ENCODE peak calls at places on chromosomes 5 and 9, in six cellular contexts. X, W, A, M, C and U are unnamed samples.

GRCh38 chr5:98110270-98110669 is 663.2 kb upstream of the RGMB start:
- DNase-seq in W (no peak), X (no peak), C (no peak), A (peak; percentile 98), M (no peak), U (peak; percentile 82)

GRCh38 chr5:15501057-15501791 is 1.2 kb downstream of the FBXL7 start:
- DNase-seq in A (peak; percentile 76), C (no peak), X (no peak), W (no peak), M (peak; percentile 25), U (peak; percentile 88)

GRCh38 chr9:131968632-131969031 is 111.0 kb downstream of the MED27 start:
- DNase-seq in A (no peak), W (no peak), X (no peak), M (no peak), C (no peak), U (no peak)

GRCh38 chr9:132032584-132032945 is 47.1 kb downstream of the MED27 start:
- DNase-seq in X (no peak), A (no peak), W (no peak), C (no peak), M (no peak), U (no peak)

GRCh38 chr9:2013688-2014087 is 1.5 kb upstream of the SMARCA2 start:
- DNase-seq in C (no peak), X (no peak), W (no peak), A (peak; percentile 38), M (no peak), U (peak; percentile 60)

GRCh38 chr5:99644822-99645221 is 716.0 kb upstream of the CHD1 start:
- DNase-seq in M (no peak), X (no peak), W (no peak), C (no peak), A (no peak), U (no peak)

GRCh38 chr9:130240410-130241197 is 25.0 kb upstream of the HMCN2 start:
- DNase-seq in C (peak; percentile 69), A (peak; percentile 71), M (peak; percentile 69), W (no peak), X (no peak), U (peak; percentile 82)

GRCh38 chr5:76521240-76521758 is 101.9 kb downstream of the F2RL2 start:
- DNase-seq in M (no peak), C (no peak), W (no peak), X (no peak), A (peak; percentile 26), U (peak; percentile 95)

GRCh38 chr9:8456327-8456726 is 656.7 kb upstream of the DMAC1 start:
- DNase-seq in C (no peak), A (no peak), W (no peak), X (no peak), M (no peak), U (peak; percentile 81)

GRCh38 chr5:51625224-51625968 is 242.1 kb downstream of the ISL1 start:
- DNase-seq in M (no peak), C (no peak), W (no peak), A (no peak), X (no peak), U (no peak)

GRCh38 chr9:85142461-85143401 is 473.2 kb downstream of the NTRK2 start:
- DNase-seq in X (no peak), W (no peak), M (no peak), C (no peak), A (no peak), U (peak; percentile 27)

GRCh38 chr5:107631805-107632362 is 38.9 kb downstream of the EFNA5 start:
- DNase-seq in A (no peak), C (no peak), M (no peak), X (no peak), W (no peak), U (no peak)

GRCh38 chr5:149540098-149540497 is 11.1 kb downstream of the CSNK1A1 start:
- DNase-seq in M (no peak), W (no peak), A (no peak), X (no peak), C (no peak), U (no peak)

GRCh38 chr5:26492835-26493459 is 545.4 kb downstream of the CDH9 start:
- DNase-seq in C (no peak), X (no peak), A (no peak), W (no peak), M (no peak), U (no peak)

GRCh38 chr5:94693043-94693822 is 74.8 kb downstream of the SLF1 start:
- DNase-seq in W (no peak), C (no peak), X (no peak), A (peak; percentile 93), M (no peak), U (peak; percentile 87)

GRCh38 chr5:109692852-109693251 is 3.1 kb downstream of the MAN2A1 start:
- DNase-seq in A (no peak), W (no peak), M (no peak), X (no peak), C (no peak), U (no peak)

GRCh38 chr5:132808866-132809265 is 4.2 kb upstream of the SOWAHA start:
- DNase-seq in W (no peak), X (no peak), M (no peak), A (no peak), C (no peak), U (no peak)

GRCh38 chr5:19771174-19771835 is 216.7 kb downstream of the CDH18 start:
- DNase-seq in C (no peak), A (peak; percentile 40), W (no peak), X (no peak), M (no peak), U (peak; percentile 67)

GRCh38 chr5:80764786-80765185 is 110.0 kb upstream of the DHFR start:
- DNase-seq in A (no peak), C (no peak), X (no peak), M (no peak), W (no peak), U (no peak)

GRCh38 chr5:177598477-177598876 is 1.5 kb upstream of the B4GALT7 start:
- DNase-seq in M (no peak), X (no peak), W (no peak), A (no peak), C (no peak), U (no peak)

GRCh38 chr9:86043999-86044398 is 55.4 kb downstream of the GOLM1 start:
- DNase-seq in M (no peak), C (no peak), W (no peak), A (no peak), X (no peak), U (no peak)

GRCh38 chr5:64165500-64166200 is at the start of gene RNF180:
- DNase-seq in C (no peak), X (no peak), M (peak; percentile 33), A (no peak), W (peak; percentile 87), U (no peak)

GRCh38 chr5:54545796-54546195 is 28.2 kb downstream of the SNX18 start:
- DNase-seq in C (no peak), X (no peak), A (no peak), M (no peak), W (no peak), U (no peak)

GRCh38 chr5:91219803-91220371 is 163.2 kb downstream of the ARRDC3 start:
- DNase-seq in X (no peak), C (no peak), A (peak; percentile 57), W (no peak), M (no peak), U (no peak)

GRCh38 chr9:129929467-129930125 is 94.3 kb downstream of the USP20 start:
- DNase-seq in W (no peak), A (no peak), M (no peak), C (no peak), X (no peak), U (no peak)

GRCh38 chr5:137733011-137733410 is 2.9 kb downstream of the KLHL3 start:
- DNase-seq in A (peak; percentile 18), W (no peak), C (no peak), X (no peak), M (no peak), U (no peak)

GRCh38 chr9:126459546-126459945 is 132.9 kb downstream of the MVB12B start:
- DNase-seq in C (no peak), W (no peak), M (no peak), A (no peak), X (no peak), U (no peak)

GRCh38 chr5:143261748-143262392 is 141.6 kb downstream of the NR3C1 start:
- DNase-seq in X (no peak), M (no peak), C (no peak), W (no peak), A (peak; percentile 89), U (peak; percentile 76)

GRCh38 chr5:168422431-168422830 is 63.8 kb upstream of the RARS1 start:
- DNase-seq in A (no peak), W (no peak), X (no peak), M (no peak), C (no peak), U (no peak)

DNA sequence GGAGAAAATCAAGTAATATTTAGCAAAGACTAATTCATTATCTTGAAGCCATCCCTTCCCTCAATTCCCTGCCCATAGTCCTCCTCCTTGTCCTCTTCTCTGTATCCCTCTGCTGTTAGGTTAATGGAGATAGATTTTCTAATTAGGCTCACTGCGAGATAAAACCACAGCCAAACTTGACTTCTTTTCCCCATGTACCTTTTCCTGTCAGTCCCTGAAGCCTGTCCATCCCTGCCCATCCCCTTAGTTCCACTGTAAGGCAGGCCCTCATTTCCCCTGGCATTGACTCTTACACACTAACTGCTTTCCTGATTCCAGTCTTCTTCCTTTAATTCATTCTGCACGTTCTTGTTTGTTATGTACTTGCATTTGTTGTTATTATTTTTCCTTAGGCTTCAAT is 1.2 kb downstream of the TLR4 start:
- DNase-seq in X (no peak), W (no peak), M (no peak), C (no peak), A (no peak), U (no peak)
- H3K4me3 ChIP-seq in X (no peak overlapping the region), W (peak overlapping the region; percentile 32), M (peak overlapping the region; percentile 12), C (no peak overlapping the region), A (no peak overlapping the region), U (peak overlapping the region; percentile 70)

GRCh38 chr9:134245179-134245578 is 80.8 kb upstream of the RNU6ATAC start:
- DNase-seq in A (no peak), X (no peak), M (no peak), C (no peak), W (peak; percentile 43), U (no peak)
- H3K4me3 ChIP-seq in A (no peak overlapping the region), X (no peak overlapping the region), M (no peak overlapping the region), C (no peak overlapping the region), W (no peak overlapping the region), U (no peak overlapping the region)

DNA sequence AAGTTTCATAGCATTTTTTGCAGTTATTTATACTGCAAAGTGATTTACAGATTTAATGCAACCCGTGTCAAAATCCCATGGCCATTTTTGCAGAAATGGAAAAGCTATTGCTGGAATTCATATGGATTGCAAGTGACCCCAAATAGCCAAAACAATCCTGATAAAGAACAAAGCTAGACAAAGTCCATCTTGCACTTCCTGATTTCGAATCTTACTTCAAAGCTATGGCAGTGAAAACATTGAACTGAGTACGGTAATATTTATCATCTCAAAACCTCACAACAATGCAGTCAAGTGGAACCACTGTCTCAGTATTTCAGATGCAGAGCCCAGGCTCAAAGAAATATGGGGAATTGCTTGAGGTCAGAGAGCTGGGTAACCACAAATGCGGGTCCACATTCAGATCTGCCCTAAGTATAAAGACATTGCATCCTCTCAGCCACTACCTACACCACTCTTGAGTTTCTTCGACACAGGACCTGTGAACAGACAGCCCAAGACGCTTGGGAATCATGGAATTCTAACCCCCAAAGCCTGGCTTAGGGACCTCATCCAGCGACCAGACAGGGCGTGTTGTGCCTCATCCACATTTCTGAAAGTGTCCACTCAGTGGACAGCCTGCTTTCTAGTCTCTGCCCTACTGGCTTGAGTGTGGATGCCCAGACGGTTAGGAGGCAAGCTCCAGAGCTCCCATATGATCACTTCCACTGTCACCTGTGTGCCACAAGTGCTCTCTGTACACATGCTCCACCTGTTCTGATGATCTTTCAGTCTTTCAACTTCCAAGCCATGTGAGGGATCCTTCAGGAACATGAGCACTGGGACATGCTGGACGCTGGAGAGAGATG is 39.3 kb upstream of the KCNIP1 start:
- DNase-seq in M (no peak), W (no peak), A (no peak), X (no peak), C (no peak), U (no peak)
- H3K4me3 ChIP-seq in M (no peak overlapping the region), W (no peak overlapping the region), A (no peak overlapping the region), X (no peak overlapping the region), C (no peak overlapping the region), U (no peak overlapping the region)

GRCh38 chr5:10856646-10857332 is 95.8 kb upstream of the DAP start:
- DNase-seq in M (no peak), W (peak; percentile 83), C (peak; percentile 73), A (peak; percentile 77), X (peak; percentile 70), U (peak; percentile 48)
- H3K4me3 ChIP-seq in M (no peak overlapping the region), W (no peak overlapping the region), C (no peak overlapping the region), A (no peak overlapping the region), X (peak overlapping the region; percentile 48), U (no peak overlapping the region)